ENCODE peak calls at places on chromosomes 5 and 9, in seven cellular contexts. One of them, this sample, is unnamed.

GRCh38 chr5:93163010-93163663 is 417.9 kb downstream of the NR2F1-AS1 start:
- DNase-seq in tibial nerve: no peak
- DNase-seq in breast epithelium: no peak
- DNase-seq in left ventricle myocardium inferior: no peak
- DNase-seq in gastrocnemius medialis: no peak
- DNase-seq in CD8-positive, alpha-beta T cell: no peak
- DNase-seq in PC-9: peak; percentile 96
- DNase-seq in this sample: no peak

GRCh38 chr9:129513856-129514496 is 106.9 kb downstream of the C9orf50 start:
- DNase-seq in tibial nerve: no peak
- DNase-seq in breast epithelium: no peak
- DNase-seq in left ventricle myocardium inferior: no peak
- DNase-seq in gastrocnemius medialis: no peak
- DNase-seq in CD8-positive, alpha-beta T cell: no peak
- DNase-seq in PC-9: no peak
- DNase-seq in this sample: no peak

GRCh38 chr5:90983748-90984147 is 399.4 kb downstream of the ARRDC3 start:
- DNase-seq in tibial nerve: no peak
- DNase-seq in breast epithelium: no peak
- DNase-seq in left ventricle myocardium inferior: no peak
- DNase-seq in gastrocnemius medialis: no peak
- DNase-seq in CD8-positive, alpha-beta T cell: no peak
- DNase-seq in PC-9: peak; percentile 66
- DNase-seq in this sample: no peak

GRCh38 chr9:107190031-107190935 is 92.8 kb upstream of the RAD23B start:
- DNase-seq in tibial nerve: no peak
- DNase-seq in breast epithelium: no peak
- DNase-seq in left ventricle myocardium inferior: no peak
- DNase-seq in gastrocnemius medialis: no peak
- DNase-seq in CD8-positive, alpha-beta T cell: no peak
- DNase-seq in PC-9: no peak
- DNase-seq in this sample: no peak

GRCh38 chr9:36930941-36931340 is 103.1 kb downstream of the PAX5 start:
- DNase-seq in tibial nerve: no peak
- DNase-seq in breast epithelium: no peak
- DNase-seq in left ventricle myocardium inferior: no peak
- DNase-seq in gastrocnemius medialis: no peak
- DNase-seq in CD8-positive, alpha-beta T cell: no peak
- DNase-seq in PC-9: no peak
- DNase-seq in this sample: no peak

GRCh38 chr5:91383027-91383955 is at the start of gene ARRDC3:
- DNase-seq in tibial nerve: peak; percentile 93
- DNase-seq in breast epithelium: peak; percentile 94
- DNase-seq in left ventricle myocardium inferior: peak; percentile 97
- DNase-seq in gastrocnemius medialis: peak; percentile 96
- DNase-seq in CD8-positive, alpha-beta T cell: peak; percentile 96
- DNase-seq in PC-9: peak; percentile 83
- DNase-seq in this sample: peak; percentile 95

GRCh38 chr9:129609486-129610192 is 11.3 kb downstream of the C9orf50 start:
- DNase-seq in tibial nerve: no peak
- DNase-seq in breast epithelium: no peak
- DNase-seq in left ventricle myocardium inferior: peak; percentile 51
- DNase-seq in gastrocnemius medialis: no peak
- DNase-seq in CD8-positive, alpha-beta T cell: peak; percentile 70
- DNase-seq in PC-9: no peak
- DNase-seq in this sample: peak; percentile 50

GRCh38 chr5:39191216-39191615 is 28.1 kb downstream of the FYB1 start:
- DNase-seq in tibial nerve: no peak
- DNase-seq in breast epithelium: no peak
- DNase-seq in left ventricle myocardium inferior: no peak
- DNase-seq in gastrocnemius medialis: no peak
- DNase-seq in CD8-positive, alpha-beta T cell: peak; percentile 60
- DNase-seq in PC-9: no peak
- DNase-seq in this sample: no peak

GRCh38 chr5:102865510-102866314 is 110.6 kb downstream of the PAM start:
- DNase-seq in tibial nerve: peak; percentile 26
- DNase-seq in breast epithelium: no peak
- DNase-seq in left ventricle myocardium inferior: peak; percentile 82
- DNase-seq in gastrocnemius medialis: peak; percentile 76
- DNase-seq in CD8-positive, alpha-beta T cell: peak; percentile 23
- DNase-seq in PC-9: peak; percentile 71
- DNase-seq in this sample: peak; percentile 83

GRCh38 chr9:21611896-21612295 is 129.8 kb upstream of the IFNE start:
- DNase-seq in tibial nerve: no peak
- DNase-seq in breast epithelium: no peak
- DNase-seq in left ventricle myocardium inferior: no peak
- DNase-seq in gastrocnemius medialis: no peak
- DNase-seq in CD8-positive, alpha-beta T cell: no peak
- DNase-seq in PC-9: no peak
- DNase-seq in this sample: no peak

GRCh38 chr9:29437515-29437914 is 1864.2 kb upstream of the C9orf72 start:
- DNase-seq in tibial nerve: no peak
- DNase-seq in breast epithelium: no peak
- DNase-seq in left ventricle myocardium inferior: no peak
- DNase-seq in gastrocnemius medialis: no peak
- DNase-seq in CD8-positive, alpha-beta T cell: no peak
- DNase-seq in PC-9: no peak
- DNase-seq in this sample: no peak

GRCh38 chr5:88743231-88743879 is 139.6 kb downstream of the MEF2C start:
- DNase-seq in tibial nerve: no peak
- DNase-seq in breast epithelium: no peak
- DNase-seq in left ventricle myocardium inferior: no peak
- DNase-seq in gastrocnemius medialis: no peak
- DNase-seq in CD8-positive, alpha-beta T cell: no peak
- DNase-seq in PC-9: peak; percentile 64
- DNase-seq in this sample: no peak

GRCh38 chr5:119743927-119744326 is 114.6 kb downstream of the FAM170A start:
- DNase-seq in tibial nerve: no peak
- DNase-seq in breast epithelium: no peak
- DNase-seq in left ventricle myocardium inferior: no peak
- DNase-seq in gastrocnemius medialis: no peak
- DNase-seq in CD8-positive, alpha-beta T cell: no peak
- DNase-seq in PC-9: peak; percentile 37
- DNase-seq in this sample: no peak

GRCh38 chr5:135950611-135951010 is 4.2 kb downstream of the LECT2 start:
- DNase-seq in tibial nerve: no peak
- DNase-seq in breast epithelium: no peak
- DNase-seq in left ventricle myocardium inferior: no peak
- DNase-seq in gastrocnemius medialis: no peak
- DNase-seq in CD8-positive, alpha-beta T cell: no peak
- DNase-seq in PC-9: no peak
- DNase-seq in this sample: no peak

GRCh38 chr5:1007681-1008450 is 736 bp upstream of the NKD2 start:
- DNase-seq in tibial nerve: peak; percentile 8
- DNase-seq in breast epithelium: peak; percentile 17
- DNase-seq in left ventricle myocardium inferior: peak; percentile 17
- DNase-seq in gastrocnemius medialis: peak; percentile 3
- DNase-seq in CD8-positive, alpha-beta T cell: no peak
- DNase-seq in PC-9: no peak
- DNase-seq in this sample: peak; percentile 4

GRCh38 chr9:37667706-37668672 is 17.2 kb downstream of the FRMPD1 start:
- DNase-seq in tibial nerve: no peak
- DNase-seq in breast epithelium: no peak
- DNase-seq in left ventricle myocardium inferior: no peak
- DNase-seq in gastrocnemius medialis: peak; percentile 81
- DNase-seq in CD8-positive, alpha-beta T cell: no peak
- DNase-seq in PC-9: no peak
- DNase-seq in this sample: no peak

GRCh38 chr9:24625097-24625496 is 79.4 kb upstream of the IZUMO3 start:
- DNase-seq in tibial nerve: no peak
- DNase-seq in breast epithelium: no peak
- DNase-seq in left ventricle myocardium inferior: no peak
- DNase-seq in gastrocnemius medialis: no peak
- DNase-seq in CD8-positive, alpha-beta T cell: no peak
- DNase-seq in PC-9: no peak
- DNase-seq in this sample: no peak

GRCh38 chr5:152560508-152561137 is 155.5 kb upstream of the NMUR2 start:
- DNase-seq in tibial nerve: peak; percentile 37
- DNase-seq in breast epithelium: no peak
- DNase-seq in left ventricle myocardium inferior: peak; percentile 68
- DNase-seq in gastrocnemius medialis: no peak
- DNase-seq in CD8-positive, alpha-beta T cell: peak; percentile 13
- DNase-seq in PC-9: no peak
- DNase-seq in this sample: peak; percentile 61

GRCh38 chr5:125870271-125870670 is 552.9 kb upstream of the GRAMD2B start:
- DNase-seq in tibial nerve: no peak
- DNase-seq in breast epithelium: no peak
- DNase-seq in left ventricle myocardium inferior: no peak
- DNase-seq in gastrocnemius medialis: no peak
- DNase-seq in CD8-positive, alpha-beta T cell: no peak
- DNase-seq in PC-9: no peak
- DNase-seq in this sample: no peak

GRCh38 chr5:112434650-112435049 is 15.6 kb upstream of the EPB41L4A start:
- DNase-seq in tibial nerve: no peak
- DNase-seq in breast epithelium: no peak
- DNase-seq in left ventricle myocardium inferior: no peak
- DNase-seq in gastrocnemius medialis: no peak
- DNase-seq in CD8-positive, alpha-beta T cell: no peak
- DNase-seq in PC-9: no peak
- DNase-seq in this sample: no peak

GRCh38 chr5:142024771-142025304 is 12.0 kb upstream of the GNPDA1 start:
- DNase-seq in tibial nerve: peak; percentile 65
- DNase-seq in breast epithelium: peak; percentile 62
- DNase-seq in left ventricle myocardium inferior: peak; percentile 88
- DNase-seq in gastrocnemius medialis: peak; percentile 82
- DNase-seq in CD8-positive, alpha-beta T cell: peak; percentile 84
- DNase-seq in PC-9: peak; percentile 92
- DNase-seq in this sample: peak; percentile 88
- H3K27ac ChIP-seq in tibial nerve: peak overlapping the region; percentile 70
- H3K27ac ChIP-seq in breast epithelium: peak overlapping the region; percentile 75
- H3K27ac ChIP-seq in left ventricle myocardium inferior: peak overlapping the region; percentile 91
- H3K27ac ChIP-seq in gastrocnemius medialis: peak overlapping the region; percentile 79
- H3K27ac ChIP-seq in CD8-positive, alpha-beta T cell: peak overlapping the region; percentile 67
- H3K27ac ChIP-seq in PC-9: peak overlapping the region; percentile 80
- H3K27ac ChIP-seq in this sample: peak overlapping the region; percentile 87

GRCh38 chr5:150512368-150512747 is 4.4 kb downstream of the NDST1 start:
- DNase-seq in tibial nerve: no peak
- DNase-seq in breast epithelium: no peak
- DNase-seq in left ventricle myocardium inferior: no peak
- DNase-seq in gastrocnemius medialis: peak; percentile 43
- DNase-seq in CD8-positive, alpha-beta T cell: no peak
- DNase-seq in PC-9: no peak
- DNase-seq in this sample: no peak

GRCh38 chr5:150509992-150510391 is 2.1 kb downstream of the NDST1 start:
- DNase-seq in tibial nerve: no peak
- DNase-seq in breast epithelium: no peak
- DNase-seq in left ventricle myocardium inferior: no peak
- DNase-seq in gastrocnemius medialis: no peak
- DNase-seq in CD8-positive, alpha-beta T cell: no peak
- DNase-seq in PC-9: no peak
- DNase-seq in this sample: no peak

GRCh38 chr5:150511641-150512367 is 3.9 kb downstream of the NDST1 start:
- DNase-seq in tibial nerve: peak; percentile 42
- DNase-seq in breast epithelium: no peak
- DNase-seq in left ventricle myocardium inferior: no peak
- DNase-seq in gastrocnemius medialis: no peak
- DNase-seq in CD8-positive, alpha-beta T cell: no peak
- DNase-seq in PC-9: peak; percentile 43
- DNase-seq in this sample: peak; percentile 44

GRCh38 chr5:150508828-150509227 is 897 bp downstream of the NDST1 start:
- DNase-seq in tibial nerve: no peak
- DNase-seq in breast epithelium: no peak
- DNase-seq in left ventricle myocardium inferior: no peak
- DNase-seq in gastrocnemius medialis: no peak
- DNase-seq in CD8-positive, alpha-beta T cell: no peak
- DNase-seq in PC-9: no peak
- DNase-seq in this sample: no peak

GRCh38 chr5:150510460-150511263 is 2.7 kb downstream of the NDST1 start:
- DNase-seq in tibial nerve: no peak
- DNase-seq in breast epithelium: peak; percentile 87
- DNase-seq in left ventricle myocardium inferior: no peak
- DNase-seq in gastrocnemius medialis: no peak
- DNase-seq in CD8-positive, alpha-beta T cell: no peak
- DNase-seq in PC-9: no peak
- DNase-seq in this sample: no peak
- TF ChIP-seq CTCF in tibial nerve: no peak
- TF ChIP-seq CTCF in breast epithelium: no peak
- TF ChIP-seq CTCF in left ventricle myocardium inferior: no peak
- TF ChIP-seq CTCF in gastrocnemius medialis: no peak
- TF ChIP-seq CTCF in CD8-positive, alpha-beta T cell: no peak
- TF ChIP-seq CTCF in PC-9: no peak
- TF ChIP-seq CTCF in this sample: no peak

GRCh38 chr5:5466227-5466626 is 43.8 kb downstream of the ICE1 start:
- DNase-seq in tibial nerve: no peak
- DNase-seq in breast epithelium: no peak
- DNase-seq in left ventricle myocardium inferior: no peak
- DNase-seq in gastrocnemius medialis: no peak
- DNase-seq in CD8-positive, alpha-beta T cell: no peak
- DNase-seq in PC-9: no peak
- DNase-seq in this sample: no peak

GRCh38 chr5:5464036-5464715 is 41.7 kb downstream of the ICE1 start:
- DNase-seq in tibial nerve: no peak
- DNase-seq in breast epithelium: no peak
- DNase-seq in left ventricle myocardium inferior: no peak
- DNase-seq in gastrocnemius medialis: no peak
- DNase-seq in CD8-positive, alpha-beta T cell: no peak
- DNase-seq in PC-9: no peak
- DNase-seq in this sample: no peak

GRCh38 chr5:5456858-5457257 is 34.4 kb downstream of the ICE1 start:
- DNase-seq in tibial nerve: no peak
- DNase-seq in breast epithelium: no peak
- DNase-seq in left ventricle myocardium inferior: no peak
- DNase-seq in gastrocnemius medialis: no peak
- DNase-seq in CD8-positive, alpha-beta T cell: no peak
- DNase-seq in PC-9: no peak
- DNase-seq in this sample: no peak

DNA sequence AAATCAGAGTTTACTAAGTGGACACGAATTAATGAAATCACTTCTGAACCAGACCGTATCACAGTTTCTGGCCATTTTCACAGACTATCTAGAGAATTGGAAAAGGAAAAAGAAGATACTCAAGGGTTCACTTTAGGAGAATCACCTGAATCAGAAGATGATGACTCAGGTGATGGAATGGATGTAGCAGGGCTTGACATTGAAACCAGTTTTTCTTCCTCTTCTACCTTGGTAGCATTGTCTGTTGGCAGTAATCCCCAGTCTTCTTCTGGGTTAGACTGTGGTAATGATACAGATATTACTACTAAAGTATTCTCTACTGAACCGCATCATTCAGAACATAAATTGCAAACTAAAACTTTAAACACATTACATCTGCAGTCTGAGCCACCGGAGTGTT is 38.5 kb downstream of the ICE1 start:
- DNase-seq in tibial nerve: no peak
- DNase-seq in breast epithelium: no peak
- DNase-seq in left ventricle myocardium inferior: no peak
- DNase-seq in gastrocnemius medialis: no peak
- DNase-seq in CD8-positive, alpha-beta T cell: no peak
- DNase-seq in PC-9: no peak
- DNase-seq in this sample: no peak
- H3K4me3 ChIP-seq in tibial nerve: no peak overlapping the region
- H3K4me3 ChIP-seq in breast epithelium: no peak overlapping the region
- H3K4me3 ChIP-seq in left ventricle myocardium inferior: no peak overlapping the region
- H3K4me3 ChIP-seq in gastrocnemius medialis: no peak overlapping the region
- H3K4me3 ChIP-seq in CD8-positive, alpha-beta T cell: no peak overlapping the region
- H3K4me3 ChIP-seq in PC-9: no peak overlapping the region
- H3K4me3 ChIP-seq in this sample: no peak overlapping the region

DNA sequence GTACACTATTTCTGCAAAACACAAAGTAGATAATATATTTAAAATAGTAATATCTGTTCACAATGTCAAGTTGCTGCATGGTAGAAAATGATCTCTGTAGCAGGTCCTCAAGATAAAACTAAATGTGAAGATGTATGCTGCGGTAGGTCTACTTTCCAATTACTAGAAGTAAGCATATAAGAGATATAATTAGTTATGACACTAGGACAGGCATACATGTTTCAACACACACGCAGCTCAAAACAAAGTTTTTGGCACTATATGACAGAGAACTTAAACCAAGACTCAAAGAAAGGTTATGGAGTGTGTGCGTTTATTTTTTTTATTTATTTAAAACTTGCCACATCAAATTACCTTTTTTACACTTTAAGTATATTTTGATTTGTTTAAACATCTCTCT is 23.5 kb downstream of the BNC2 start:
- DNase-seq in tibial nerve: no peak
- DNase-seq in breast epithelium: no peak
- DNase-seq in left ventricle myocardium inferior: no peak
- DNase-seq in gastrocnemius medialis: no peak
- DNase-seq in CD8-positive, alpha-beta T cell: no peak
- DNase-seq in PC-9: no peak
- DNase-seq in this sample: no peak
- H3K27ac ChIP-seq in tibial nerve: no peak overlapping the region
- H3K27ac ChIP-seq in breast epithelium: no peak overlapping the region
- H3K27ac ChIP-seq in left ventricle myocardium inferior: no peak overlapping the region
- H3K27ac ChIP-seq in gastrocnemius medialis: no peak overlapping the region
- H3K27ac ChIP-seq in CD8-positive, alpha-beta T cell: no peak overlapping the region
- H3K27ac ChIP-seq in PC-9: no peak overlapping the region
- H3K27ac ChIP-seq in this sample: no peak overlapping the region

This sample was measured in heart right ventricle.